ENCODE peak calls at places on chromosomes 16 and 17, in six cellular contexts. C is GM20000; P is stimulated activated CD8-positive, alpha-beta memory T cell treated with anti-CD3 and anti-CD28 coated beads, Interleukin-15, amount 100 ng/mL, for 24 hours; A is astrocyte of the hippocampus; U is NCI-H460; B is AG10803. E is an unnamed sample.

GRCh38 chr16:58451945-58452401 is 48.0 kb upstream of the NDRG4 start:
- DNase-seq in C (no peak), P (no peak), A (no peak), U (no peak), B (peak), E (no peak)

GRCh38 chr17:58666858-58667267 is 25.0 kb downstream of the TEX14 start:
- DNase-seq in C (no peak), P (no peak), A (no peak), U (no peak), B (peak), E (no peak)

GRCh38 chr17:45896803-45897693 is 2.7 kb downstream of the MAPT start:
- DNase-seq in C (no peak), P (no peak), A (peak), U (no peak), B (no peak), E (no peak)

GRCh38 chr16:67865318-67865717 is 7.5 kb upstream of the EDC4 start:
- DNase-seq in C (no peak), P (no peak), A (peak), U (peak), B (peak), E (no peak)

GRCh38 chr16:22357635-22357971 is 16.8 kb downstream of the CDR2 start:
- DNase-seq in C (peak), P (no peak), A (no peak), U (no peak), B (no peak), E (no peak)

GRCh38 chr17:42463976-42464400 is 5.3 kb downstream of the ATP6V0A1 start:
- DNase-seq in C (no peak), P (no peak), A (no peak), U (no peak), B (no peak), E (no peak)

GRCh38 chr16:1125471-1125870 is 27.4 kb upstream of the CACNA1H start:
- DNase-seq in C (no peak), P (no peak), A (peak), U (peak), B (peak), E (no peak)

GRCh38 chr17:17041018-17041521 is 1.2 kb upstream of the MPRIP start:
- DNase-seq in C (no peak), P (no peak), A (peak), U (no peak), B (peak), E (no peak)

GRCh38 chr17:36859003-36859300 is 78.3 kb upstream of the LHX1 start:
- DNase-seq in C (no peak), P (no peak), A (no peak), U (no peak), B (no peak), E (no peak)

GRCh38 chr17:66369830-66370229 is 67.4 kb downstream of the PRKCA start:
- DNase-seq in C (no peak), P (no peak), A (no peak), U (no peak), B (no peak), E (no peak)

GRCh38 chr17:49952912-49953497 is 16.0 kb upstream of the DLX4 start:
- DNase-seq in C (no peak), P (no peak), A (peak), U (no peak), B (no peak), E (no peak)

GRCh38 chr17:29291163-29291752 is 2.7 kb downstream of the NUFIP2 start:
- DNase-seq in C (peak), P (no peak), A (peak), U (peak), B (peak), E (peak)

E was measured in stimulated activated effector memory CD8-positive, alpha-beta T cell treated with anti-CD3 and anti-CD28 coated beads, Interleukin-12 subunit alpha, Interleukin-12 subunit beta, amount 100 ng/mL, for 72 hours.